ENCODE peak calls at places on chromosomes 4 and X, in six cellular contexts. O is K562, R is SK-N-SH, C is GM12878, B is H1, F is HepG2. W is an unnamed sample.

GRCh38 chr4:141909541-141909940 is 273.2 kb downstream of the IL15 start:
- DNase-seq in C (no peak), F (no peak), B (no peak), O (no peak), R (no peak), W (no peak)

GRCh38 chr4:107740381-107740780 is 20.3 kb upstream of the PAPSS1 start:
- DNase-seq in O (no peak), F (no peak), C (no peak), R (no peak), B (no peak), W (peak; percentile 14)

GRCh38 chr4:145609494-145610427 is 9.4 kb upstream of the MMAA start:
- DNase-seq in O (peak; percentile 28), C (peak; percentile 58), B (no peak), R (peak; percentile 41), F (peak; percentile 58), W (peak; percentile 64)

GRCh38 chr4:101977096-101977495 is 186.6 kb downstream of the BANK1 start:
- DNase-seq in O (no peak), B (no peak), R (no peak), F (no peak), C (no peak), W (peak; percentile 14)

GRCh38 chrX:54427837-54428424 is 12.3 kb upstream of the TSR2 start:
- DNase-seq in R (no peak), F (no peak), O (no peak), B (no peak), C (no peak), W (no peak)

GRCh38 chr4:8844976-8845690 is 26.5 kb downstream of the HMX1 start:
- DNase-seq in O (no peak), F (no peak), C (no peak), R (peak; percentile 5), B (no peak), W (no peak)

GRCh38 chr4:82823062-82823461 is 24.5 kb upstream of the SCD5 start:
- DNase-seq in B (no peak), R (no peak), F (no peak), O (no peak), C (no peak), W (no peak)

GRCh38 chr4:5218376-5219069 is 167.2 kb downstream of the STK32B start:
- DNase-seq in O (no peak), C (no peak), B (no peak), F (no peak), R (no peak), W (no peak)

GRCh38 chr4:103091601-103092223 is 7.9 kb downstream of the BDH2 start:
- DNase-seq in C (peak; percentile 59), F (peak; percentile 72), O (peak; percentile 19), R (peak; percentile 39), B (no peak), W (no peak)

GRCh38 chr4:2058264-2059033 is 678 bp upstream of the NAT8L start:
- DNase-seq in F (no peak), R (peak; percentile 93), C (no peak), O (peak; percentile 80), B (no peak), W (peak; percentile 49)

GRCh38 chr4:76445911-76446310 is 10.9 kb downstream of the SHROOM3 start:
- DNase-seq in R (no peak), B (no peak), F (no peak), C (no peak), O (no peak), W (no peak)

GRCh38 chrX:56787734-56788152 is 58.7 kb downstream of the NBDY start:
- DNase-seq in F (no peak), C (no peak), B (no peak), O (no peak), R (no peak), W (no peak)

GRCh38 chr4:19945979-19946380 is 305.7 kb upstream of the SLIT2 start:
- DNase-seq in F (no peak), R (no peak), O (no peak), B (no peak), C (no peak), W (no peak)

GRCh38 chrX:2446815-2447214 is 54.0 kb downstream of the DHRSX start:
- DNase-seq in F (no peak), R (no peak), B (no peak), C (no peak), O (no peak), W (no peak)

GRCh38 chr4:14928035-14928434 is 74.2 kb upstream of the CPEB2 start:
- DNase-seq in O (no peak), B (no peak), F (no peak), R (no peak), C (no peak), W (no peak)

GRCh38 chr4:1421650-1422049 is 15.4 kb upstream of the NKX1-1 start:
- DNase-seq in C (no peak), F (no peak), R (no peak), O (no peak), B (no peak), W (no peak)

GRCh38 chr4:138945401-138945800 is 70.2 kb upstream of the NOCT start:
- DNase-seq in C (no peak), B (no peak), O (no peak), F (no peak), R (no peak), W (no peak)

GRCh38 chrX:41250867-41251266 is 83.1 kb upstream of the DDX3X start:
- DNase-seq in B (no peak), R (no peak), C (no peak), O (no peak), F (no peak), W (no peak)

GRCh38 chr4:5693871-5694270 is 14.5 kb downstream of the EVC2 start:
- DNase-seq in B (no peak), R (no peak), F (no peak), O (no peak), C (no peak), W (no peak)

GRCh38 chr4:36285784-36286480 is 4.5 kb downstream of the DTHD1 start:
- DNase-seq in C (peak; percentile 93), B (no peak), O (no peak), R (no peak), F (no peak), W (no peak)

GRCh38 chr4:5895287-5895686 is 2.4 kb upstream of the CRMP1 start:
- DNase-seq in R (no peak), O (no peak), B (no peak), C (no peak), F (no peak), W (no peak)

GRCh38 chrX:106903291-106903820 is at the start of gene RIPPLY1:
- DNase-seq in R (no peak), F (no peak), O (no peak), B (no peak), C (peak; percentile 2), W (no peak)

GRCh38 chrX:17039826-17040225 is 93.4 kb downstream of the REPS2 start:
- DNase-seq in O (no peak), F (no peak), R (no peak), B (no peak), C (no peak), W (no peak)

GRCh38 chrX:134679226-134679625 is 21.0 kb upstream of the PLAC1 start:
- DNase-seq in O (no peak), R (no peak), F (no peak), C (no peak), B (no peak), W (no peak)
- TF ChIP-seq CHD2 in O (no peak), R (no peak), F (no peak), C (no peak), B (no peak), W (no peak)

DNA sequence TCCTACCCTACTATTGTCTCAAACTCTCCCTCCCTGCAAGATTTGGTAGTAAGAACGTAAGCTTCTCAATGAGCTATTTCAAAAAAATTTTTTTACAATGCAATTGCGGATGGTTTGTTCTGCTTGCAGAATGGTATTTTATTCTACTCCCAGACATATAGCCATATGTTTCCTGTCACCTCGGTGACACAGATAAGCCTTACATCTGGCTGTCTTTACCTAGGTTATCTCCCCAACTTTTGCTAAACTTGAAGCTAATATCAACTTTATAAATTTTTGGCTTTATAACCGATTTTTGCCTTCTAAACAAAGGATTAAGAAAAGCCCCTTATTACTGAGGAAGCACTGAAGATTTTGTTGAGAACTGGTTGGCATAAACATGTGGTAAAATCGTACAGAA is 331.5 kb downstream of the TENM3 start:
- DNase-seq in R (peak; percentile 26), C (no peak), B (no peak), F (no peak), O (no peak), W (no peak)
- H3K27ac ChIP-seq in R (peak overlapping the region; percentile 39), C (no peak overlapping the region), B (no peak overlapping the region), F (no peak overlapping the region), O (no peak overlapping the region), W (no peak overlapping the region)

GRCh38 chrX:153797415-153798015 is 3.0 kb downstream of the SSR4 start:
- DNase-seq in O (no peak), B (no peak), R (no peak), F (no peak), C (no peak), W (no peak)
- TF ChIP-seq CHD2 in O (no peak), B (no peak), R (no peak), F (no peak), C (no peak), W (no peak)

DNA sequence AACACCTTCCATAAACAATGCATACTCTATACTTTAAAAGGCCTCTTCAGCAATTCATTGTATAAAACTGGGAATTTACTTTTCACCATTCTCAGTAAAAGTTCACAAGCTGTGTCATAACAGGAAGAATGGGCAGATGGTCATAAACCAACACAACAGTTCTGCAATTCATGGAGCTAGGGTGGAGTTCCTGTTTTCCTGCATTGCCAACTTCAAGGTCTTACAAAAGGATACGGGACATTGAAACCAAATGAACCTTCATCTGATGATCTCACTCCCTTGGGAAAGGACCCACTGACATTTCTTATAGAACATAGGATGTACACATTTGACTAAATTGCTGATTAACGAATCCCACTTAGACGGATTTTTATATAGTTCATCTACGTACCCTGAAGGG is 4.1 kb downstream of the KDR start:
- DNase-seq in R (no peak), C (no peak), F (no peak), O (no peak), B (no peak), W (no peak)
- H3K27ac ChIP-seq in R (no peak overlapping the region), C (no peak overlapping the region), F (no peak overlapping the region), O (no peak overlapping the region), B (no peak overlapping the region), W (no peak overlapping the region)

GRCh38 chrX:39855748-39856129 is 242.0 kb downstream of the BCOR start:
- DNase-seq in O (peak; percentile 79), B (no peak), F (no peak), R (no peak), C (peak; percentile 77), W (peak; percentile 12)
- TF ChIP-seq CHD2 in O (no peak), B (no peak), F (no peak), R (no peak), C (no peak), W (no peak)

DNA sequence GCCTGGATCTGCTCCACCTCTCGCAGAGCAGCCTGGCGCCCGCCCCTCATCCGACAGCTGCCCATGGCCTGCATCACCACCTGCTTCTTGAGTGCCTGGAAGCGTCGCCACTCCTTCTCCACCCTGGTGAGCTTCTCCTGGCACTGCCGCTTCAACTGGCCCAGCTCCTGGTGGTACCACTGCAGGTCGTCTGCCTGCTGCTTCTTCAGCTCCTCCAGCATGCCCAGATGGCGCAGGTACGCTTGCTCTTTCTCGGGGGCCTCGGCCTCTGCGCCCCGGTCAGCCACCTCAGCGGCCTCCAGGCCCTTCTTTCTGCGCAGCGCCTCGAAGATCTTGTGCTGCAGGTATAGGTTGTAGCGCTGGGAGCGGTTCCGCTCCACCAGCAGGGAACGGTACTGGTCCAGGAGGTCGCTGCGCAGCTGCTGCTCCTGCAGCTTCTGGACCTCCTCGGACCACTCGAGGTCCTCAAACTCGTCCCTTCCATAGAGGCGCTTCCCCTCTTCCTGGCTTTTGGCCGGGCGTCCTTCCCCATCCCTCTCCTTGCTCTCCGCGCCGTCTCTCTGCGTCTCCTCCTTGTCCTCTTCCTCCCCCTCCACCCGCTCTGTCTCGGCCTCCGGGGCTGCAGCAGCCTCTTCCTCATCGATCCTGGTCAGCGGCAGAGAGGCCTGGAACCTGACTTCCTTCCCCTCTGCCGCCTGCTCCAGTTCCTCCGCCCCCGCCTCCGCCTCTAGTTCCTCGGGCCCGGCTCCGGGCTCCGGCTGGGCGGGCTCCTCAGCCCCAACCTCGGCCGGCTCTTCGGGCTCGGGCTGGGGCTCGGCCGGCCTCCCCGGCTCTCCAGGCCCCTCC is 1.1 kb upstream of the TADA2B start:
- DNase-seq in C (no peak), F (no peak), B (no peak), O (peak; percentile 63), R (peak; percentile 72), W (no peak)
- H3K27ac ChIP-seq in C (no peak overlapping the region), F (no peak overlapping the region), B (no peak overlapping the region), O (no peak overlapping the region), R (peak overlapping the region; percentile 88), W (peak overlapping the region; percentile 67)